ENCODE peak calls at places on chromosomes 6 and 20, in six cellular contexts. A is endothelial cell, E is AG04450, U is AG04449, W is ascending aorta, L is brain microvascular endothelial cell. C is an unnamed sample.

GRCh38 chr6:99458319-99458718 is 33.2 kb upstream of the PNISR start:
- DNase-seq in A (peak; percentile 11), E (no peak), U (no peak), W (no peak), L (peak; percentile 36), C (no peak)

GRCh38 chr20:23667666-23668065 is 21.2 kb downstream of the CST4 start:
- DNase-seq in A (no peak), E (no peak), U (no peak), W (no peak), L (no peak), C (no peak)

GRCh38 chr20:64167676-64168075 is 3.4 kb downstream of the MYT1 start:
- DNase-seq in A (no peak), E (no peak), U (no peak), W (no peak), L (no peak), C (no peak)

GRCh38 chr20:8089668-8090067 is 42.4 kb upstream of the PLCB1 start:
- DNase-seq in A (no peak), E (no peak), U (no peak), W (no peak), L (peak; percentile 12), C (no peak)

GRCh38 chr6:139291813-139292619 is at the start of gene TXLNB:
- DNase-seq in A (peak; percentile 8), E (peak; percentile 93), U (peak; percentile 36), W (peak; percentile 84), L (peak; percentile 60), C (peak; percentile 86)

GRCh38 chr6:153564803-153565202 is 433.7 kb upstream of the RGS17 start:
- DNase-seq in A (no peak), E (no peak), U (no peak), W (no peak), L (peak; percentile 5), C (no peak)

GRCh38 chr20:14069796-14070195 is 74.5 kb downstream of the MACROD2 start:
- DNase-seq in A (no peak), E (no peak), U (no peak), W (no peak), L (peak; percentile 53), C (no peak)

GRCh38 chr6:43492673-43493072 is 15.3 kb downstream of the TJAP1 start:
- DNase-seq in A (no peak), E (no peak), U (no peak), W (no peak), L (peak; percentile 29), C (no peak)

GRCh38 chr6:106702046-106702445 is 72.7 kb downstream of the QRSL1 start:
- DNase-seq in A (no peak), E (no peak), U (no peak), W (no peak), L (no peak), C (no peak)

GRCh38 chr20:51563597-51564332 is 21.2 kb upstream of the NFATC2 start:
- DNase-seq in A (peak; percentile 49), E (peak; percentile 51), U (no peak), W (peak; percentile 90), L (peak; percentile 97), C (no peak)

GRCh38 chr6:31058128-31058894 is 48.0 kb downstream of the MUC22 start:
- DNase-seq in A (no peak), E (peak; percentile 87), U (peak; percentile 79), W (no peak), L (peak; percentile 78), C (no peak)

GRCh38 chr20:11654766-11655165 is 262.9 kb upstream of the BTBD3 start:
- DNase-seq in A (no peak), E (no peak), U (no peak), W (no peak), L (no peak), C (no peak)

GRCh38 chr6:142819603-142820335 is 125.2 kb downstream of the HIVEP2 start:
- DNase-seq in A (no peak), E (no peak), U (no peak), W (no peak), L (no peak), C (no peak)

GRCh38 chr6:45843848-45844521 is 171.7 kb downstream of the CLIC5 start:
- DNase-seq in A (no peak), E (no peak), U (peak; percentile 21), W (no peak), L (no peak), C (no peak)

GRCh38 chr6:24752917-24753486 is 21.7 kb upstream of the GMNN start:
- DNase-seq in A (no peak), E (no peak), U (no peak), W (no peak), L (no peak), C (no peak)

GRCh38 chr20:57999465-58000111 is 228.9 kb downstream of the ANKRD60 start:
- DNase-seq in A (peak; percentile 50), E (no peak), U (no peak), W (no peak), L (no peak), C (no peak)

GRCh38 chr6:41200901-41201783 is at the start of gene TREML2:
- DNase-seq in A (no peak), E (no peak), U (no peak), W (no peak), L (no peak), C (no peak)

GRCh38 chr6:107616776-107617175 is 126.9 kb downstream of the SOBP start:
- DNase-seq in A (no peak), E (no peak), U (no peak), W (no peak), L (no peak), C (no peak)

GRCh38 chr6:15585936-15586335 is 76.9 kb downstream of the DTNBP1 start:
- DNase-seq in A (no peak), E (no peak), U (no peak), W (no peak), L (no peak), C (no peak)

GRCh38 chr20:1302578-1303541 is 26.1 kb downstream of the SDCBP2 start:
- DNase-seq in A (no peak), E (no peak), U (no peak), W (no peak), L (peak; percentile 22), C (no peak)

GRCh38 chr6:127389706-127390105 is 46.3 kb upstream of the ECHDC1 start:
- DNase-seq in A (no peak), E (no peak), U (no peak), W (no peak), L (no peak), C (no peak)

GRCh38 chr20:49575551-49576060 is 7.7 kb upstream of the PTGIS start:
- DNase-seq in A (no peak), E (no peak), U (no peak), W (peak; percentile 74), L (no peak), C (peak; percentile 72)

GRCh38 chr6:76003686-76004085 is 68.8 kb downstream of the IMPG1 start:
- DNase-seq in A (no peak), E (no peak), U (no peak), W (no peak), L (no peak), C (no peak)

GRCh38 chr6:163354779-163355431 is 59.6 kb upstream of the QKI start:
- DNase-seq in A (no peak), E (no peak), U (no peak), W (no peak), L (peak; percentile 34), C (no peak)

GRCh38 chr6:14192186-14192788 is 74.7 kb downstream of the CD83 start:
- DNase-seq in A (no peak), E (no peak), U (no peak), W (no peak), L (no peak), C (no peak)
- TF ChIP-seq CTCF in A (no peak), E (no peak), U (no peak), W (no peak), L (peak; percentile 29), C (no peak)

GRCh38 chr20:17659801-17660200 is 22.2 kb downstream of the RRBP1 start:
- DNase-seq in A (no peak), E (no peak), U (no peak), W (no peak), L (no peak), C (no peak)
- TF ChIP-seq CTCF in A (peak; percentile 19), E (peak; percentile 17), U (no peak), W (no peak), L (peak; percentile 43), C (no peak)

GRCh38 chr6:105500693-105501092 is 97.8 kb upstream of the PREP start:
- DNase-seq in A (no peak), E (no peak), U (no peak), W (no peak), L (no peak), C (no peak)
- TF ChIP-seq CTCF in A (no peak), E (no peak), U (no peak), W (no peak), L (peak; percentile 27), C (no peak)

GRCh38 chr6:27651371-27651732 is 178.4 kb upstream of the ZNF184 start:
- DNase-seq in A (peak; percentile 22), E (no peak), U (no peak), W (no peak), L (peak; percentile 30), C (no peak)

DNA sequence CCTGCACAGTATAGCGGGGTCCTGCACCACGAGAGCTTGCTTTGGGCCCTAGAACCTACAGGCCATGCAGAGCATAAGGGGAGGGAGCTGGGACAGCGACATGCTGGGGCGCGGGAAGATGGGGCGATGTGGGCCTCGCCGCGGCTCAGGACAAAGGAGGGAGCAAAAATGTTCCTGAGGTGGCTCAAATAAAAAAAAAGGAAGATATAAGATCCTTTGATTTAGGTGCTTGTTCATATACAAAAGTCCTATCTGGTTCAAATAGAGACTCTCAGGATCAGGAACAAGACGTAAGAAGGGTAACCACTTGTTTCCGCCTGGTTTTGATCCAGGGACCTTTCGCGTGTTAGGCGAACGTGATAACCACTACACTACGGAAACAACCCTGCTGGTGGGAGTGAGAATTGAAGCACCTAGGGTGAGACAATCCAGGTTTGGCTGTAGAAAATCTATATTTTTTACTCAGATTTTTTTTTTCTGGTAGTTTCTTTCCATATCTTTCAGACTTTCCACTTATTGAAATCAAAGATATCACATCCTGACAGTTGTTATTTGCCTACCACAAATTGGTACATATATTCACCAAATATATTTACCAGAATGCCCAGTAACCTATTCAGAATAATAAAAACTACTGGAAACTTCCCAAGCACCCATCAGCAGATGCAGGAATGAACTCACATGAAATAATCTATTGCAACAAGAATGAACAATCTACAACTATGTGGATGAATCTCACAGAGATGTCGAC is 177.9 kb upstream of the ZNF184 start:
- DNase-seq in A (peak; percentile 78), E (no peak), U (no peak), W (no peak), L (peak; percentile 86), C (no peak)
- TF ChIP-seq CTCF in A (peak; percentile 56), E (peak; percentile 5), U (no peak), W (no peak), L (peak; percentile 66), C (no peak)

GRCh38 chr6:120096861-120097260 is 747.3 kb upstream of the MAN1A1 start:
- DNase-seq in A (no peak), E (no peak), U (no peak), W (no peak), L (no peak), C (no peak)
- TF ChIP-seq CTCF in A (no peak), E (no peak), U (no peak), W (no peak), L (no peak), C (no peak)

DNA sequence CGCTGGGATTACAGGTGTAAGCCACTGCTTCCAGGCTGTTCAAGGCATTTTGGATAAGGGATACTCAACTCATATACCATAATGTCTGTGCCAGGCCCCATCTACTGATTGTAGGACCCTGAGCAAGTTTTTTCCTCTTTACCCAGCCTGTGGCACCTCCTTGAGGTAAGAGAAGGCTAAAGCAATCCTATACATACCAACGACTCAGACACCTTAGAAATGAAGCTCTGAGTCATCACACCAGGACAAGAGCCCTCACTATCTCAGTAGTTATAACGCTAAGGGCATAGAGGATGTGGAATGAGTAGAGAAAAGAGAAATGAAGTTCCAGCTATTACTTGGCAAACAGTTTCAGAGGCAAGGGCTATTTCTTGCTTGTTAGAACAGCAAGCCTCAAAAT is 16.9 kb downstream of the NDRG3 start:
- DNase-seq in A (no peak), E (no peak), U (no peak), W (no peak), L (peak; percentile 22), C (no peak)
- TF ChIP-seq CTCF in A (no peak), E (peak; percentile 29), U (no peak), W (no peak), L (peak; percentile 30), C (no peak)

C was measured in suprapubic skin.